ENCODE peak calls at places on chromosomes 1 and 21, in six cellular contexts. One of them, this sample, is unnamed.
A peak's percentile ranks its signal among the peaks of the same experiment; 100 is the strongest.

GRCh38 chr1:179794669-179795068 is 51.6 kb downstream of the FAM163A start:
- DNase-seq in fibroblast of the conjunctiva: no peak
- DNase-seq in activated T-helper 1 cell treated with Interleukin-2 at 50 U/mL for 16 hours: no peak
- DNase-seq in HTR-8/SVneo: no peak
- DNase-seq in activated CD4-positive, alpha-beta T cell treated with anti-CD3 and anti-CD28 coated beads for 36 hours: no peak
- DNase-seq in HEK293T: no peak
- DNase-seq in this sample: no peak

GRCh38 chr1:66283583-66284041 is 250.3 kb upstream of the SGIP1 start:
- DNase-seq in HTR-8/SVneo: no peak
- DNase-seq in HEK293T: no peak
- DNase-seq in activated CD4-positive, alpha-beta T cell treated with anti-CD3 and anti-CD28 coated beads for 36 hours: peak; percentile 64
- DNase-seq in fibroblast of the conjunctiva: no peak
- DNase-seq in activated T-helper 1 cell treated with Interleukin-2 at 50 U/mL for 16 hours: no peak
- DNase-seq in this sample: no peak

GRCh38 chr1:36486436-36487335 is 4.0 kb upstream of the CSF3R start:
- DNase-seq in HEK293T: no peak
- DNase-seq in activated CD4-positive, alpha-beta T cell treated with anti-CD3 and anti-CD28 coated beads for 36 hours: no peak
- DNase-seq in activated T-helper 1 cell treated with Interleukin-2 at 50 U/mL for 16 hours: no peak
- DNase-seq in HTR-8/SVneo: no peak
- DNase-seq in fibroblast of the conjunctiva: no peak
- DNase-seq in this sample: no peak

GRCh38 chr1:169869426-169869825 is 24.3 kb downstream of the SCYL3 start:
- DNase-seq in fibroblast of the conjunctiva: no peak
- DNase-seq in activated T-helper 1 cell treated with Interleukin-2 at 50 U/mL for 16 hours: no peak
- DNase-seq in HEK293T: no peak
- DNase-seq in activated CD4-positive, alpha-beta T cell treated with anti-CD3 and anti-CD28 coated beads for 36 hours: no peak
- DNase-seq in HTR-8/SVneo: no peak
- DNase-seq in this sample: no peak

GRCh38 chr1:56934400-56935080 is 31.3 kb downstream of the C8B start:
- DNase-seq in fibroblast of the conjunctiva: peak; percentile 68
- DNase-seq in HTR-8/SVneo: no peak
- DNase-seq in HEK293T: no peak
- DNase-seq in activated CD4-positive, alpha-beta T cell treated with anti-CD3 and anti-CD28 coated beads for 36 hours: no peak
- DNase-seq in activated T-helper 1 cell treated with Interleukin-2 at 50 U/mL for 16 hours: no peak
- DNase-seq in this sample: no peak

GRCh38 chr1:85628791-85629531 is 48.4 kb downstream of the CCN1 start:
- DNase-seq in HEK293T: peak; percentile 30
- DNase-seq in activated T-helper 1 cell treated with Interleukin-2 at 50 U/mL for 16 hours: no peak
- DNase-seq in fibroblast of the conjunctiva: peak; percentile 52
- DNase-seq in activated CD4-positive, alpha-beta T cell treated with anti-CD3 and anti-CD28 coated beads for 36 hours: no peak
- DNase-seq in HTR-8/SVneo: peak; percentile 38
- DNase-seq in this sample: no peak

GRCh38 chr1:26336477-26337205 is 17.3 kb downstream of the CRYBG2 start:
- DNase-seq in activated CD4-positive, alpha-beta T cell treated with anti-CD3 and anti-CD28 coated beads for 36 hours: peak; percentile 89
- DNase-seq in activated T-helper 1 cell treated with Interleukin-2 at 50 U/mL for 16 hours: peak; percentile 82
- DNase-seq in HEK293T: peak; percentile 89
- DNase-seq in HTR-8/SVneo: peak; percentile 72
- DNase-seq in fibroblast of the conjunctiva: no peak
- DNase-seq in this sample: peak; percentile 83

GRCh38 chr1:153534933-153535663 is 693 bp downstream of the S100A6 start:
- DNase-seq in HEK293T: no peak
- DNase-seq in activated T-helper 1 cell treated with Interleukin-2 at 50 U/mL for 16 hours: no peak
- DNase-seq in HTR-8/SVneo: no peak
- DNase-seq in fibroblast of the conjunctiva: peak; percentile 66
- DNase-seq in activated CD4-positive, alpha-beta T cell treated with anti-CD3 and anti-CD28 coated beads for 36 hours: peak; percentile 72
- DNase-seq in this sample: no peak

GRCh38 chr1:62318756-62319544 is at the start of gene KANK4:
- DNase-seq in activated T-helper 1 cell treated with Interleukin-2 at 50 U/mL for 16 hours: no peak
- DNase-seq in HTR-8/SVneo: no peak
- DNase-seq in activated CD4-positive, alpha-beta T cell treated with anti-CD3 and anti-CD28 coated beads for 36 hours: peak; percentile 7
- DNase-seq in fibroblast of the conjunctiva: no peak
- DNase-seq in HEK293T: peak; percentile 56
- DNase-seq in this sample: no peak

GRCh38 chr1:2982615-2983318 is 38.5 kb upstream of the ACTRT2 start:
- DNase-seq in activated CD4-positive, alpha-beta T cell treated with anti-CD3 and anti-CD28 coated beads for 36 hours: no peak
- DNase-seq in activated T-helper 1 cell treated with Interleukin-2 at 50 U/mL for 16 hours: no peak
- DNase-seq in HTR-8/SVneo: no peak
- DNase-seq in fibroblast of the conjunctiva: no peak
- DNase-seq in HEK293T: no peak
- DNase-seq in this sample: no peak

GRCh38 chr1:169529068-169529642 is 43.4 kb upstream of the SLC19A2 start:
- DNase-seq in HTR-8/SVneo: no peak
- DNase-seq in activated CD4-positive, alpha-beta T cell treated with anti-CD3 and anti-CD28 coated beads for 36 hours: no peak
- DNase-seq in fibroblast of the conjunctiva: no peak
- DNase-seq in HEK293T: no peak
- DNase-seq in activated T-helper 1 cell treated with Interleukin-2 at 50 U/mL for 16 hours: no peak
- DNase-seq in this sample: no peak

GRCh38 chr1:109116286-109116685 is 2.4 kb downstream of the ELAPOR1 start:
- DNase-seq in activated CD4-positive, alpha-beta T cell treated with anti-CD3 and anti-CD28 coated beads for 36 hours: no peak
- DNase-seq in activated T-helper 1 cell treated with Interleukin-2 at 50 U/mL for 16 hours: no peak
- DNase-seq in HTR-8/SVneo: no peak
- DNase-seq in fibroblast of the conjunctiva: no peak
- DNase-seq in HEK293T: no peak
- DNase-seq in this sample: no peak

GRCh38 chr1:19772053-19772452 is 27.7 kb downstream of the TMCO4 start:
- DNase-seq in activated T-helper 1 cell treated with Interleukin-2 at 50 U/mL for 16 hours: no peak
- DNase-seq in HEK293T: no peak
- DNase-seq in HTR-8/SVneo: no peak
- DNase-seq in fibroblast of the conjunctiva: no peak
- DNase-seq in activated CD4-positive, alpha-beta T cell treated with anti-CD3 and anti-CD28 coated beads for 36 hours: no peak
- DNase-seq in this sample: no peak

GRCh38 chr21:15895142-15896106 is 165.6 kb downstream of the USP25 start:
- DNase-seq in HEK293T: no peak
- DNase-seq in HTR-8/SVneo: no peak
- DNase-seq in activated CD4-positive, alpha-beta T cell treated with anti-CD3 and anti-CD28 coated beads for 36 hours: no peak
- DNase-seq in fibroblast of the conjunctiva: no peak
- DNase-seq in activated T-helper 1 cell treated with Interleukin-2 at 50 U/mL for 16 hours: no peak
- DNase-seq in this sample: no peak

This sample was measured in T-helper 22 cell.